ENCODE peak calls at places on chromosome 19, in four cellular contexts. C is choroid plexus epithelial cell, W is cardiac muscle cell, Q is fibroblast of pulmonary artery. X is an unnamed sample.

GRCh38 chr19:5150331-5150901 is 181.5 kb downstream of the KDM4B start:
- DNase-seq in W (no peak), Q (no peak), C (no peak), X (no peak)

GRCh38 chr19:16369664-16370576 is 45.3 kb downstream of the KLF2 start:
- DNase-seq in Q (no peak), W (no peak), C (no peak), X (no peak)

GRCh38 chr19:57888494-57889231 is at the start of gene ZNF814:
- DNase-seq in C (peak), W (peak), Q (peak), X (peak)

GRCh38 chr19:35805518-35806102 is 7.0 kb downstream of the PRODH2 start:
- DNase-seq in W (no peak), C (no peak), Q (no peak), X (no peak)

GRCh38 chr19:24071078-24071477 is 15.9 kb upstream of the ZNF254 start:
- DNase-seq in C (no peak), W (no peak), Q (no peak), X (no peak)

GRCh38 chr19:49781394-49781793 is 14.6 kb downstream of the AP2A1 start:
- DNase-seq in C (no peak), Q (no peak), W (no peak), X (no peak)

GRCh38 chr19:18846862-18847515 is 15.2 kb downstream of the UPF1 start:
- DNase-seq in W (peak), Q (peak), C (peak), X (peak)

GRCh38 chr19:41871573-41872383 is 5.3 kb upstream of the CD79A start:
- DNase-seq in C (no peak), W (no peak), Q (no peak), X (peak)

GRCh38 chr19:55341191-55342043 is 1.7 kb downstream of the KMT5C start:
- DNase-seq in Q (peak), W (peak), C (peak), X (peak)

GRCh38 chr19:29117926-29118325 is 95.0 kb downstream of the UQCRFS1 start:
- DNase-seq in W (no peak), Q (no peak), C (no peak), X (peak)

GRCh38 chr19:56637976-56638555 is 4.9 kb upstream of the SMIM17 start:
- DNase-seq in C (peak), Q (peak), W (peak), X (peak)

GRCh38 chr19:24064175-24064574 is 22.8 kb upstream of the ZNF254 start:
- DNase-seq in C (no peak), Q (no peak), W (no peak), X (no peak)

GRCh38 chr19:45462174-45462573 is 5.6 kb upstream of the FOSB start:
- DNase-seq in C (no peak), Q (no peak), W (no peak), X (no peak)

GRCh38 chr19:51511353-51511752 is 9.8 kb upstream of the SIGLEC12 start:
- DNase-seq in W (no peak), Q (no peak), C (peak), X (peak)

GRCh38 chr19:35166100-35167063 is 11.8 kb downstream of the FXYD5 start:
- DNase-seq in C (no peak), Q (no peak), W (no peak), X (no peak)

GRCh38 chr19:45758921-45759320 is 10.1 kb downstream of the SIX5 start:
- DNase-seq in Q (no peak), C (no peak), W (no peak), X (no peak)

GRCh38 chr19:3976495-3977241 is 5.8 kb upstream of the DAPK3 start:
- DNase-seq in Q (no peak), C (no peak), W (no peak), X (no peak)

GRCh38 chr19:47813995-47814328 is 7.8 kb upstream of the CRX start:
- DNase-seq in C (no peak), W (no peak), Q (no peak), X (no peak)
- TF ChIP-seq CTCF in C (no peak), W (no peak), Q (no peak), X (no peak)

GRCh38 chr19:30214651-30215051 is 157.5 kb upstream of the ZNF536 start:
- DNase-seq in W (no peak), Q (no peak), C (no peak), X (no peak)
- TF ChIP-seq CTCF in W (no peak), Q (no peak), C (no peak), X (no peak)

GRCh38 chr19:13847033-13847899 is 29.7 kb upstream of the NANOS3 start:
- DNase-seq in W (peak), Q (peak), C (peak), X (peak)
- TF ChIP-seq CTCF in W (peak), Q (no peak), C (peak), X (no peak)

GRCh38 chr19:7638802-7639465 is 2.0 kb downstream of the STXBP2 start:
- DNase-seq in C (no peak), W (no peak), Q (no peak), X (no peak)

GRCh38 chr19:7636691-7637373 is at the start of gene STXBP2:
- DNase-seq in C (peak), Q (peak), W (peak), X (peak)

GRCh38 chr19:7635670-7636069 is 1.2 kb upstream of the STXBP2 start:
- DNase-seq in Q (no peak), W (no peak), C (no peak), X (no peak)

GRCh38 chr19:7636317-7636690 is 606 bp upstream of the STXBP2 start:
- DNase-seq in C (no peak), Q (no peak), W (no peak), X (no peak)

GRCh38 chr19:7637374-7638256 is 705 bp downstream of the STXBP2 start:
- DNase-seq in Q (peak), W (no peak), C (peak), X (peak)
- TF ChIP-seq CTCF in Q (no peak), W (no peak), C (no peak), X (no peak)

DNA sequence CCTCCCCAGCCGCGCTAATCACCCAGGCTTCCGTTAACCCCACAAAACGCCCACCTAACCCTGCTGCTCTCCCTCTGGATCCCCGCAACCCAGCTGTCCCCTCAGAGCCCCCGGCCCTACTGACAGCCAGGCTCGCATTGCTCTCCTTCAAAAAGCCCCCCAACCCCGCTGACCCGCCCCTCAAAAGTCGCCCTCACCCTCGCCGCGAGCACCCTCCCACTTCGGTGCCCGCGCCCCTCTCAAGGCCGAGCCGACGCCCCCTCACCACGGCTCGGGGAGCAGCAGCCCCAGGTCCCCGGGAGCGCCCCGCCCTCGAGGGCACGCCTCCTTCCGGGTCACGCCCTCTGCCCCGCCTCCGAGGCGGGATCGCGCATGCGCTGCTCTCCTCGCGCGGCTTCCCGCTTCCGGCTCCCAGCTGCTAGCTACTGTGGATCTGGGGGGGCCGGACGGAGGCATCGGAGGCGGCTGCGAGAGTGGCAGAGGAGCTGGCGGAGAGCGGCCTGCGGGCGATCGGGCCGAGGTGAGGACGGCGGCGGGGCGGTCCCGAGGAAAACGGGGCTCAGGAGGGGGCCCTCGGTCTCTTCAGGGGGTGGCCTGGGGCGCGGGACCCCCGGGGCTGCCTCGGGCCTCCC is 46.1 kb downstream of the ARHGEF18 start:
- DNase-seq in C (peak), W (peak), Q (peak), X (peak)
- TF ChIP-seq CTCF in C (no peak), W (no peak), Q (no peak), X (no peak)

GRCh38 chr19:39679056-39679790 is 23.5 kb downstream of the LGALS16 start:
- DNase-seq in W (no peak), C (no peak), Q (no peak), X (no peak)

GRCh38 chr19:39680593-39680992 is 23.7 kb upstream of the LGALS14 start:
- DNase-seq in Q (no peak), W (no peak), C (no peak), X (no peak)

GRCh38 chr19:39677931-39678889 is 22.5 kb downstream of the LGALS16 start:
- DNase-seq in Q (peak), C (peak), W (no peak), X (no peak)

GRCh38 chr19:39681416-39681815 is 22.9 kb upstream of the LGALS14 start:
- DNase-seq in W (no peak), C (no peak), Q (no peak), X (no peak)

GRCh38 chr19:39679791-39680168 is 24.1 kb downstream of the LGALS16 start:
- DNase-seq in W (no peak), Q (no peak), C (no peak), X (no peak)
- TF ChIP-seq CTCF in W (no peak), Q (no peak), C (no peak), X (no peak)